ENCODE peak calls at places on chromosome 22, in five cellular contexts. G is caudate nucleus, U is KBM-7, L is activated T-helper 1 cell treated with Interleukin-2 at 50 U/mL for 16 hours, S is A549. E is an unnamed sample.

GRCh38 chr22:49938565-49939136 is 20.2 kb downstream of the CRELD2 start:
- DNase-seq in G (no peak), U (no peak), L (no peak), S (no peak), E (no peak)

GRCh38 chr22:33314316-33314715 is 256.1 kb upstream of the SYN3 start:
- DNase-seq in G (no peak), U (no peak), L (no peak), S (no peak), E (no peak)

GRCh38 chr22:28075260-28075981 is 156.4 kb upstream of the PITPNB start:
- DNase-seq in G (no peak), U (no peak), L (no peak), S (peak), E (peak)

GRCh38 chr22:40220316-40221054 is 42.8 kb downstream of the TNRC6B start:
- DNase-seq in G (no peak), U (no peak), L (no peak), S (no peak), E (peak)

GRCh38 chr22:23147632-23148387 is 2.5 kb downstream of the RAB36 start:
- DNase-seq in G (no peak), U (no peak), L (no peak), S (no peak), E (no peak)

GRCh38 chr22:24216541-24217209 is 28.2 kb downstream of the GGT5 start:
- DNase-seq in G (no peak), U (no peak), L (no peak), S (no peak), E (no peak)

GRCh38 chr22:41094036-41094435 is 1.6 kb downstream of the EP300 start:
- DNase-seq in G (no peak), U (peak), L (no peak), S (no peak), E (peak)

GRCh38 chr22:26756675-26757293 is 99.4 kb downstream of the MIAT start:
- DNase-seq in G (no peak), U (peak), L (no peak), S (no peak), E (peak)

GRCh38 chr22:40187389-40187788 is 9.7 kb downstream of the TNRC6B start:
- DNase-seq in G (no peak), U (no peak), L (no peak), S (no peak), E (no peak)

GRCh38 chr22:32079110-32080089 is 36.3 kb downstream of the SLC5A1 start:
- DNase-seq in G (no peak), U (no peak), L (no peak), S (peak), E (peak)

GRCh38 chr22:45642966-45643365 is 28.7 kb upstream of the ATXN10 start:
- DNase-seq in G (no peak), U (no peak), L (no peak), S (no peak), E (no peak)

GRCh38 chr22:36816635-36817428 is at the start of gene PVALB:
- DNase-seq in G (no peak), U (peak), L (no peak), S (peak), E (peak)

GRCh38 chr22:20566420-20567260 is 59.2 kb downstream of the MED15 start:
- DNase-seq in G (no peak), U (no peak), L (peak), S (no peak), E (peak)

GRCh38 chr22:30452861-30453260 is 19.0 kb downstream of the SEC14L3 start:
- DNase-seq in G (no peak), U (no peak), L (no peak), S (no peak), E (no peak)

GRCh38 chr22:32202539-32203180 is 2.2 kb downstream of the RFPL2 start:
- DNase-seq in G (no peak), U (peak), L (no peak), S (peak), E (peak)

GRCh38 chr22:39147335-39148023 is 5.0 kb downstream of the CBX7 start:
- DNase-seq in G (no peak), U (no peak), L (no peak), S (no peak), E (no peak)

GRCh38 chr22:46513908-46514550 is 23.4 kb downstream of the CELSR1 start:
- DNase-seq in G (no peak), U (no peak), L (no peak), S (no peak), E (no peak)

GRCh38 chr22:27327497-27327896 is 474.1 kb downstream of the MN1 start:
- DNase-seq in G (no peak), U (no peak), L (no peak), S (no peak), E (no peak)

GRCh38 chr22:50716291-50717024 is 21.5 kb upstream of the ACR start:
- DNase-seq in G (no peak), U (no peak), L (no peak), S (no peak), E (no peak)

E was measured in myocyte.